ENCODE peak calls at places on chromosomes 3 and 15, in seven cellular contexts. One of them, this sample, is unnamed.

GRCh38 chr15:49225572-49226281 is 55.7 kb downstream of the GALK2 start:
- DNase-seq in K562: peak; percentile 69
- DNase-seq in CD4-positive, alpha-beta T cell: no peak
- DNase-seq in tibial artery: no peak
- DNase-seq in tibial nerve: no peak
- DNase-seq in GM13977: no peak
- DNase-seq in fibroblast of the aortic adventitia: peak; percentile 71
- DNase-seq in this sample: peak; percentile 10

GRCh38 chr3:179272385-179272784 is 21.5 kb upstream of the KCNMB3 start:
- DNase-seq in K562: no peak
- DNase-seq in CD4-positive, alpha-beta T cell: no peak
- DNase-seq in tibial artery: no peak
- DNase-seq in tibial nerve: no peak
- DNase-seq in GM13977: no peak
- DNase-seq in fibroblast of the aortic adventitia: peak; percentile 9
- DNase-seq in this sample: no peak

GRCh38 chr3:66986406-66986805 is 11.7 kb upstream of the KBTBD8 start:
- DNase-seq in K562: no peak
- DNase-seq in CD4-positive, alpha-beta T cell: no peak
- DNase-seq in tibial artery: no peak
- DNase-seq in tibial nerve: no peak
- DNase-seq in GM13977: no peak
- DNase-seq in fibroblast of the aortic adventitia: no peak
- DNase-seq in this sample: no peak

GRCh38 chr15:66246937-66247336 is 6.6 kb downstream of the MEGF11 start:
- DNase-seq in K562: no peak
- DNase-seq in CD4-positive, alpha-beta T cell: no peak
- DNase-seq in tibial artery: no peak
- DNase-seq in tibial nerve: no peak
- DNase-seq in GM13977: no peak
- DNase-seq in fibroblast of the aortic adventitia: no peak
- DNase-seq in this sample: no peak

GRCh38 chr3:105688821-105689220 is 180.0 kb downstream of the CBLB start:
- DNase-seq in K562: no peak
- DNase-seq in CD4-positive, alpha-beta T cell: no peak
- DNase-seq in tibial artery: no peak
- DNase-seq in tibial nerve: no peak
- DNase-seq in GM13977: no peak
- DNase-seq in fibroblast of the aortic adventitia: no peak
- DNase-seq in this sample: no peak

GRCh38 chr3:133821767-133822638 is 16.4 kb downstream of the SRPRB start:
- DNase-seq in K562: peak; percentile 24
- DNase-seq in CD4-positive, alpha-beta T cell: no peak
- DNase-seq in tibial artery: peak; percentile 71
- DNase-seq in tibial nerve: peak; percentile 57
- DNase-seq in GM13977: no peak
- DNase-seq in fibroblast of the aortic adventitia: peak; percentile 76
- DNase-seq in this sample: peak; percentile 83

GRCh38 chr3:138046084-138046483 is 36.1 kb downstream of the CLDN18 start:
- DNase-seq in K562: no peak
- DNase-seq in CD4-positive, alpha-beta T cell: no peak
- DNase-seq in tibial artery: no peak
- DNase-seq in tibial nerve: no peak
- DNase-seq in GM13977: no peak
- DNase-seq in fibroblast of the aortic adventitia: no peak
- DNase-seq in this sample: no peak

GRCh38 chr15:67225336-67225735 is 29.1 kb downstream of the AAGAB start:
- DNase-seq in K562: no peak
- DNase-seq in CD4-positive, alpha-beta T cell: no peak
- DNase-seq in tibial artery: no peak
- DNase-seq in tibial nerve: no peak
- DNase-seq in GM13977: no peak
- DNase-seq in fibroblast of the aortic adventitia: peak; percentile 74
- DNase-seq in this sample: peak; percentile 54

GRCh38 chr15:39974656-39975230 is 40.8 kb downstream of the EIF2AK4 start:
- DNase-seq in K562: no peak
- DNase-seq in CD4-positive, alpha-beta T cell: no peak
- DNase-seq in tibial artery: no peak
- DNase-seq in tibial nerve: no peak
- DNase-seq in GM13977: no peak
- DNase-seq in fibroblast of the aortic adventitia: peak; percentile 9
- DNase-seq in this sample: no peak

GRCh38 chr3:48563382-48563918 is at the start of gene UCN2:
- DNase-seq in K562: no peak
- DNase-seq in CD4-positive, alpha-beta T cell: no peak
- DNase-seq in tibial artery: no peak
- DNase-seq in tibial nerve: no peak
- DNase-seq in GM13977: no peak
- DNase-seq in fibroblast of the aortic adventitia: peak; percentile 22
- DNase-seq in this sample: peak; percentile 24

GRCh38 chr15:96344706-96345559 is 14.4 kb downstream of the NR2F2 start:
- DNase-seq in K562: no peak
- DNase-seq in CD4-positive, alpha-beta T cell: no peak
- DNase-seq in tibial artery: peak; percentile 72
- DNase-seq in tibial nerve: no peak
- DNase-seq in GM13977: no peak
- DNase-seq in fibroblast of the aortic adventitia: no peak
- DNase-seq in this sample: no peak

GRCh38 chr15:87365221-87365620 is 891.3 kb downstream of the NTRK3 start:
- DNase-seq in K562: no peak
- DNase-seq in CD4-positive, alpha-beta T cell: no peak
- DNase-seq in tibial artery: no peak
- DNase-seq in tibial nerve: no peak
- DNase-seq in GM13977: no peak
- DNase-seq in fibroblast of the aortic adventitia: peak; percentile 89
- DNase-seq in this sample: peak; percentile 74

GRCh38 chr15:74201656-74202420 is 749 bp downstream of the STRA6 start:
- DNase-seq in K562: no peak
- DNase-seq in CD4-positive, alpha-beta T cell: no peak
- DNase-seq in tibial artery: no peak
- DNase-seq in tibial nerve: no peak
- DNase-seq in GM13977: no peak
- DNase-seq in fibroblast of the aortic adventitia: peak; percentile 56
- DNase-seq in this sample: no peak

GRCh38 chr3:161420746-161421145 is 49.4 kb upstream of the SPTSSB start:
- DNase-seq in K562: no peak
- DNase-seq in CD4-positive, alpha-beta T cell: no peak
- DNase-seq in tibial artery: no peak
- DNase-seq in tibial nerve: no peak
- DNase-seq in GM13977: no peak
- DNase-seq in fibroblast of the aortic adventitia: no peak
- DNase-seq in this sample: no peak

GRCh38 chr3:118117061-118117460 is 917.6 kb downstream of the IGSF11 start:
- DNase-seq in K562: no peak
- DNase-seq in CD4-positive, alpha-beta T cell: no peak
- DNase-seq in tibial artery: no peak
- DNase-seq in tibial nerve: no peak
- DNase-seq in GM13977: no peak
- DNase-seq in fibroblast of the aortic adventitia: no peak
- DNase-seq in this sample: no peak

GRCh38 chr3:50372349-50372748 is 13.0 kb upstream of the TMEM115 start:
- DNase-seq in K562: peak; percentile 60
- DNase-seq in CD4-positive, alpha-beta T cell: no peak
- DNase-seq in tibial artery: no peak
- DNase-seq in tibial nerve: no peak
- DNase-seq in GM13977: no peak
- DNase-seq in fibroblast of the aortic adventitia: no peak
- DNase-seq in this sample: no peak

GRCh38 chr3:133675631-133676335 is 14.0 kb upstream of the TOPBP1 start:
- DNase-seq in K562: no peak
- DNase-seq in CD4-positive, alpha-beta T cell: no peak
- DNase-seq in tibial artery: no peak
- DNase-seq in tibial nerve: no peak
- DNase-seq in GM13977: no peak
- DNase-seq in fibroblast of the aortic adventitia: no peak
- DNase-seq in this sample: no peak

GRCh38 chr15:43511012-43511885 is 6.2 kb upstream of the MAP1A start:
- DNase-seq in K562: peak; percentile 43
- DNase-seq in CD4-positive, alpha-beta T cell: no peak
- DNase-seq in tibial artery: peak; percentile 54
- DNase-seq in tibial nerve: no peak
- DNase-seq in GM13977: no peak
- DNase-seq in fibroblast of the aortic adventitia: peak; percentile 21
- DNase-seq in this sample: no peak

GRCh38 chr3:160003520-160004128 is 15.0 kb downstream of the IL12A start:
- DNase-seq in K562: peak; percentile 22
- DNase-seq in CD4-positive, alpha-beta T cell: peak; percentile 7
- DNase-seq in tibial artery: no peak
- DNase-seq in tibial nerve: peak; percentile 18
- DNase-seq in GM13977: peak; percentile 48
- DNase-seq in fibroblast of the aortic adventitia: peak; percentile 47
- DNase-seq in this sample: peak; percentile 39

GRCh38 chr3:73605388-73605787 is 19.4 kb downstream of the PDZRN3 start:
- DNase-seq in K562: no peak
- DNase-seq in CD4-positive, alpha-beta T cell: no peak
- DNase-seq in tibial artery: no peak
- DNase-seq in tibial nerve: no peak
- DNase-seq in GM13977: no peak
- DNase-seq in fibroblast of the aortic adventitia: peak; percentile 97
- DNase-seq in this sample: peak; percentile 53

GRCh38 chr15:88636039-88636438 is 2.8 kb upstream of the ISG20 start:
- DNase-seq in K562: no peak
- DNase-seq in CD4-positive, alpha-beta T cell: peak; percentile 74
- DNase-seq in tibial artery: no peak
- DNase-seq in tibial nerve: no peak
- DNase-seq in GM13977: no peak
- DNase-seq in fibroblast of the aortic adventitia: no peak
- DNase-seq in this sample: no peak

GRCh38 chr3:142288032-142288638 is 62.8 kb upstream of the GK5 start:
- DNase-seq in K562: no peak
- DNase-seq in CD4-positive, alpha-beta T cell: no peak
- DNase-seq in tibial artery: no peak
- DNase-seq in tibial nerve: no peak
- DNase-seq in GM13977: no peak
- DNase-seq in fibroblast of the aortic adventitia: no peak
- DNase-seq in this sample: no peak

GRCh38 chr15:78422571-78423340 is 15.3 kb upstream of the IREB2 start:
- DNase-seq in K562: peak; percentile 73
- DNase-seq in CD4-positive, alpha-beta T cell: peak; percentile 53
- DNase-seq in tibial artery: no peak
- DNase-seq in tibial nerve: peak; percentile 28
- DNase-seq in GM13977: peak; percentile 76
- DNase-seq in fibroblast of the aortic adventitia: peak; percentile 70
- DNase-seq in this sample: peak; percentile 33

GRCh38 chr15:72796515-72797337 is 13.2 kb upstream of the ADPGK start:
- DNase-seq in K562: peak; percentile 72
- DNase-seq in CD4-positive, alpha-beta T cell: peak; percentile 26
- DNase-seq in tibial artery: peak; percentile 67
- DNase-seq in tibial nerve: no peak
- DNase-seq in GM13977: peak; percentile 78
- DNase-seq in fibroblast of the aortic adventitia: peak; percentile 35
- DNase-seq in this sample: no peak

GRCh38 chr15:65841121-65841930 is 28.0 kb upstream of the RAB11A start:
- DNase-seq in K562: no peak
- DNase-seq in CD4-positive, alpha-beta T cell: no peak
- DNase-seq in tibial artery: peak; percentile 72
- DNase-seq in tibial nerve: no peak
- DNase-seq in GM13977: no peak
- DNase-seq in fibroblast of the aortic adventitia: peak; percentile 14
- DNase-seq in this sample: peak; percentile 46

GRCh38 chr3:185874119-185874518 is 49.3 kb upstream of the IGF2BP2 start:
- DNase-seq in K562: no peak
- DNase-seq in CD4-positive, alpha-beta T cell: no peak
- DNase-seq in tibial artery: no peak
- DNase-seq in tibial nerve: no peak
- DNase-seq in GM13977: no peak
- DNase-seq in fibroblast of the aortic adventitia: no peak
- DNase-seq in this sample: no peak

GRCh38 chr3:85110393-85110792 is 151.6 kb downstream of the CADM2 start:
- DNase-seq in K562: no peak
- DNase-seq in CD4-positive, alpha-beta T cell: no peak
- DNase-seq in tibial artery: no peak
- DNase-seq in tibial nerve: no peak
- DNase-seq in GM13977: no peak
- DNase-seq in fibroblast of the aortic adventitia: no peak
- DNase-seq in this sample: no peak
- TF ChIP-seq CTCF in K562: no peak
- TF ChIP-seq CTCF in CD4-positive, alpha-beta T cell: no peak
- TF ChIP-seq CTCF in tibial artery: no peak
- TF ChIP-seq CTCF in tibial nerve: no peak
- TF ChIP-seq CTCF in GM13977: no peak
- TF ChIP-seq CTCF in fibroblast of the aortic adventitia: no peak
- TF ChIP-seq CTCF in this sample: no peak

GRCh38 chr15:51781506-51781905 is 30.1 kb downstream of the TMOD2 start:
- DNase-seq in K562: no peak
- DNase-seq in CD4-positive, alpha-beta T cell: no peak
- DNase-seq in tibial artery: no peak
- DNase-seq in tibial nerve: no peak
- DNase-seq in GM13977: no peak
- DNase-seq in fibroblast of the aortic adventitia: no peak
- DNase-seq in this sample: no peak

GRCh38 chr15:51780636-51781035 is 29.2 kb downstream of the TMOD2 start:
- DNase-seq in K562: no peak
- DNase-seq in CD4-positive, alpha-beta T cell: no peak
- DNase-seq in tibial artery: no peak
- DNase-seq in tibial nerve: no peak
- DNase-seq in GM13977: no peak
- DNase-seq in fibroblast of the aortic adventitia: peak; percentile 23
- DNase-seq in this sample: no peak

GRCh38 chr15:51783967-51784366 is 32.6 kb downstream of the TMOD2 start:
- DNase-seq in K562: no peak
- DNase-seq in CD4-positive, alpha-beta T cell: no peak
- DNase-seq in tibial artery: no peak
- DNase-seq in tibial nerve: no peak
- DNase-seq in GM13977: no peak
- DNase-seq in fibroblast of the aortic adventitia: no peak
- DNase-seq in this sample: no peak

GRCh38 chr15:51776952-51777574 is 25.7 kb downstream of the TMOD2 start:
- DNase-seq in K562: peak; percentile 73
- DNase-seq in CD4-positive, alpha-beta T cell: peak; percentile 47
- DNase-seq in tibial artery: no peak
- DNase-seq in tibial nerve: peak; percentile 35
- DNase-seq in GM13977: peak; percentile 75
- DNase-seq in fibroblast of the aortic adventitia: peak; percentile 87
- DNase-seq in this sample: peak; percentile 65

GRCh38 chr15:51782357-51782896 is 31.0 kb downstream of the TMOD2 start:
- DNase-seq in K562: peak; percentile 44
- DNase-seq in CD4-positive, alpha-beta T cell: no peak
- DNase-seq in tibial artery: no peak
- DNase-seq in tibial nerve: no peak
- DNase-seq in GM13977: no peak
- DNase-seq in fibroblast of the aortic adventitia: peak; percentile 17
- DNase-seq in this sample: no peak
- TF ChIP-seq CTCF in K562: peak; percentile 68
- TF ChIP-seq CTCF in CD4-positive, alpha-beta T cell: no peak
- TF ChIP-seq CTCF in tibial artery: no peak
- TF ChIP-seq CTCF in tibial nerve: no peak
- TF ChIP-seq CTCF in GM13977: no peak
- TF ChIP-seq CTCF in fibroblast of the aortic adventitia: peak; percentile 13
- TF ChIP-seq CTCF in this sample: peak; percentile 67

GRCh38 chr3:62667714-62668113 is 207.5 kb downstream of the CADPS start:
- DNase-seq in K562: peak; percentile 2
- DNase-seq in CD4-positive, alpha-beta T cell: no peak
- DNase-seq in tibial artery: no peak
- DNase-seq in tibial nerve: no peak
- DNase-seq in GM13977: no peak
- DNase-seq in fibroblast of the aortic adventitia: no peak
- DNase-seq in this sample: no peak
- TF ChIP-seq CTCF in K562: peak; percentile 20
- TF ChIP-seq CTCF in CD4-positive, alpha-beta T cell: no peak
- TF ChIP-seq CTCF in tibial artery: no peak
- TF ChIP-seq CTCF in tibial nerve: no peak
- TF ChIP-seq CTCF in GM13977: no peak
- TF ChIP-seq CTCF in fibroblast of the aortic adventitia: no peak
- TF ChIP-seq CTCF in this sample: peak; percentile 41

GRCh38 chr3:10169000-10169496 is 4.3 kb downstream of the IRAK2 start:
- DNase-seq in K562: no peak
- DNase-seq in CD4-positive, alpha-beta T cell: no peak
- DNase-seq in tibial artery: no peak
- DNase-seq in tibial nerve: no peak
- DNase-seq in GM13977: no peak
- DNase-seq in fibroblast of the aortic adventitia: no peak
- DNase-seq in this sample: no peak
- TF ChIP-seq CTCF in K562: no peak
- TF ChIP-seq CTCF in CD4-positive, alpha-beta T cell: no peak
- TF ChIP-seq CTCF in tibial artery: no peak
- TF ChIP-seq CTCF in tibial nerve: no peak
- TF ChIP-seq CTCF in GM13977: no peak
- TF ChIP-seq CTCF in fibroblast of the aortic adventitia: no peak
- TF ChIP-seq CTCF in this sample: peak; percentile 42

This sample was measured in HFFc6.